ENCODE peak calls at places on chromosomes 4 and X, in four cellular contexts. One of them, this sample, is unnamed.

GRCh38 chr4:114028071-114028470 is 48.6 kb upstream of the ARSJ start:
- DNase-seq in progenitor cell of endocrine pancreas: no peak
- DNase-seq in left colon: no peak
- DNase-seq in PC-3: peak; percentile 42
- DNase-seq in this sample: no peak

GRCh38 chr4:118790544-118790943 is 45.4 kb downstream of the SEC24D start:
- DNase-seq in progenitor cell of endocrine pancreas: no peak
- DNase-seq in left colon: no peak
- DNase-seq in PC-3: no peak
- DNase-seq in this sample: no peak

GRCh38 chr4:22573198-22573597 is 57.3 kb upstream of the ADGRA3 start:
- DNase-seq in progenitor cell of endocrine pancreas: no peak
- DNase-seq in left colon: peak; percentile 30
- DNase-seq in PC-3: no peak
- DNase-seq in this sample: no peak

GRCh38 chrX:20433376-20433775 is 166.7 kb upstream of the RPS6KA3 start:
- DNase-seq in progenitor cell of endocrine pancreas: no peak
- DNase-seq in left colon: no peak
- DNase-seq in PC-3: peak; percentile 31
- DNase-seq in this sample: peak; percentile 38

GRCh38 chr4:121711263-121712000 is 14.7 kb upstream of the ANXA5 start:
- DNase-seq in progenitor cell of endocrine pancreas: peak; percentile 47
- DNase-seq in left colon: peak; percentile 65
- DNase-seq in PC-3: peak; percentile 93
- DNase-seq in this sample: peak; percentile 80

GRCh38 chr4:133997440-133997839 is 204.1 kb downstream of the PABPC4L start:
- DNase-seq in progenitor cell of endocrine pancreas: no peak
- DNase-seq in left colon: no peak
- DNase-seq in PC-3: peak; percentile 2
- DNase-seq in this sample: no peak

GRCh38 chrX:105018865-105019264 is 201.6 kb downstream of the TEX13A start:
- DNase-seq in progenitor cell of endocrine pancreas: no peak
- DNase-seq in left colon: no peak
- DNase-seq in PC-3: no peak
- DNase-seq in this sample: no peak

GRCh38 chr4:57148831-57149230 is 38.6 kb upstream of the IGFBP7 start:
- DNase-seq in progenitor cell of endocrine pancreas: no peak
- DNase-seq in left colon: no peak
- DNase-seq in PC-3: peak; percentile 63
- DNase-seq in this sample: no peak

GRCh38 chr4:98659106-98659592 is 738 bp upstream of the TSPAN5 start:
- DNase-seq in progenitor cell of endocrine pancreas: no peak
- DNase-seq in left colon: peak; percentile 26
- DNase-seq in PC-3: peak; percentile 30
- DNase-seq in this sample: no peak

GRCh38 chrX:13719192-13719856 is 15.1 kb downstream of the TRAPPC2 start:
- DNase-seq in progenitor cell of endocrine pancreas: no peak
- DNase-seq in left colon: no peak
- DNase-seq in PC-3: no peak
- DNase-seq in this sample: no peak

GRCh38 chr4:169823685-169824084 is 65.9 kb upstream of the HPF1 start:
- DNase-seq in progenitor cell of endocrine pancreas: peak; percentile 66
- DNase-seq in left colon: peak; percentile 9
- DNase-seq in PC-3: peak; percentile 60
- DNase-seq in this sample: peak; percentile 49

GRCh38 chrX:8887004-8887403 is 85.8 kb upstream of the FAM9A start:
- DNase-seq in progenitor cell of endocrine pancreas: no peak
- DNase-seq in left colon: no peak
- DNase-seq in PC-3: no peak
- DNase-seq in this sample: no peak

GRCh38 chrX:150690126-150690525 is 3.1 kb upstream of the MTMR1 start:
- DNase-seq in progenitor cell of endocrine pancreas: no peak
- DNase-seq in left colon: no peak
- DNase-seq in PC-3: peak; percentile 95
- DNase-seq in this sample: no peak

GRCh38 chrX:78725257-78725656 is 22.3 kb upstream of the LPAR4 start:
- DNase-seq in progenitor cell of endocrine pancreas: no peak
- DNase-seq in left colon: no peak
- DNase-seq in PC-3: no peak
- DNase-seq in this sample: no peak

GRCh38 chrX:140040397-140040796 is 75.1 kb upstream of the CXorf66 start:
- DNase-seq in progenitor cell of endocrine pancreas: no peak
- DNase-seq in left colon: peak; percentile 8
- DNase-seq in PC-3: peak; percentile 86
- DNase-seq in this sample: no peak

GRCh38 chrX:106069048-106069447 is 30.5 kb upstream of the SERPINA7 start:
- DNase-seq in progenitor cell of endocrine pancreas: no peak
- DNase-seq in left colon: no peak
- DNase-seq in PC-3: no peak
- DNase-seq in this sample: no peak

GRCh38 chr4:183588169-183588675 is 70.8 kb downstream of the RWDD4 start:
- DNase-seq in progenitor cell of endocrine pancreas: no peak
- DNase-seq in left colon: no peak
- DNase-seq in PC-3: no peak
- DNase-seq in this sample: no peak

GRCh38 chrX:107676559-107677378 is 48.5 kb downstream of the PRPS1 start:
- DNase-seq in progenitor cell of endocrine pancreas: no peak
- DNase-seq in left colon: peak; percentile 78
- DNase-seq in PC-3: peak; percentile 80
- DNase-seq in this sample: peak; percentile 73

GRCh38 chrX:154457491-154458115 is 478 bp upstream of the PLXNA3 start:
- DNase-seq in progenitor cell of endocrine pancreas: peak; percentile 38
- DNase-seq in left colon: peak; percentile 71
- DNase-seq in PC-3: peak; percentile 56
- DNase-seq in this sample: peak; percentile 74

GRCh38 chr4:110865611-110866254 is 242.9 kb upstream of the PITX2 start:
- DNase-seq in progenitor cell of endocrine pancreas: no peak
- DNase-seq in left colon: no peak
- DNase-seq in PC-3: no peak
- DNase-seq in this sample: no peak

GRCh38 chrX:150575415-150575814 is 7.0 kb downstream of the MTM1 start:
- DNase-seq in progenitor cell of endocrine pancreas: no peak
- DNase-seq in left colon: no peak
- DNase-seq in PC-3: peak; percentile 98
- DNase-seq in this sample: no peak

GRCh38 chrX:145751943-145752342 is 65.7 kb upstream of the SLITRK2 start:
- DNase-seq in progenitor cell of endocrine pancreas: no peak
- DNase-seq in left colon: no peak
- DNase-seq in PC-3: peak; percentile 49
- DNase-seq in this sample: no peak

GRCh38 chr4:169266661-169267060 is 4.1 kb downstream of the SH3RF1 start:
- DNase-seq in progenitor cell of endocrine pancreas: no peak
- DNase-seq in left colon: no peak
- DNase-seq in PC-3: no peak
- DNase-seq in this sample: no peak

GRCh38 chr4:76963136-76963477 is 13.6 kb downstream of the SEPTIN11 start:
- DNase-seq in progenitor cell of endocrine pancreas: no peak
- DNase-seq in left colon: no peak
- DNase-seq in PC-3: no peak
- DNase-seq in this sample: no peak

GRCh38 chr4:151854731-151855130 is 93.9 kb upstream of the GATB start:
- DNase-seq in progenitor cell of endocrine pancreas: no peak
- DNase-seq in left colon: no peak
- DNase-seq in PC-3: no peak
- DNase-seq in this sample: no peak

GRCh38 chr4:34733185-34733916 is 1511.0 kb downstream of the ARAP2 start:
- DNase-seq in progenitor cell of endocrine pancreas: no peak
- DNase-seq in left colon: no peak
- DNase-seq in PC-3: no peak
- DNase-seq in this sample: peak; percentile 67

GRCh38 chr4:121724671-121725070 is 27.9 kb upstream of the ANXA5 start:
- DNase-seq in progenitor cell of endocrine pancreas: no peak
- DNase-seq in left colon: no peak
- DNase-seq in PC-3: no peak
- DNase-seq in this sample: no peak